ENCODE peak calls at places on chromosomes 5 and 9, in five cellular contexts. One of them, this sample, is unnamed.

GRCh38 chr5:93336330-93337110 is 244.5 kb downstream of the NR2F1-AS1 start:
- DNase-seq in ovary: no peak
- DNase-seq in heart left ventricle: no peak
- DNase-seq in adrenal gland: no peak
- DNase-seq in spleen: no peak
- DNase-seq in this sample: no peak

GRCh38 chr5:35306716-35307365 is 76.6 kb upstream of the PRLR start:
- DNase-seq in spleen: no peak
- DNase-seq in heart left ventricle: no peak
- DNase-seq in adrenal gland: no peak
- DNase-seq in ovary: no peak
- DNase-seq in this sample: no peak

GRCh38 chr5:174612686-174613085 is 111.7 kb upstream of the MSX2 start:
- DNase-seq in adrenal gland: no peak
- DNase-seq in heart left ventricle: no peak
- DNase-seq in spleen: no peak
- DNase-seq in ovary: no peak
- DNase-seq in this sample: peak; percentile 82

GRCh38 chr5:172749881-172750608 is 20.9 kb downstream of the DUSP1 start:
- DNase-seq in ovary: peak; percentile 62
- DNase-seq in spleen: peak; percentile 52
- DNase-seq in heart left ventricle: peak; percentile 75
- DNase-seq in adrenal gland: no peak
- DNase-seq in this sample: no peak

GRCh38 chr5:175519006-175519405 is 40.6 kb downstream of the SFXN1 start:
- DNase-seq in ovary: no peak
- DNase-seq in heart left ventricle: no peak
- DNase-seq in spleen: no peak
- DNase-seq in adrenal gland: no peak
- DNase-seq in this sample: no peak

GRCh38 chr9:90847971-90848370 is 46.4 kb downstream of the SYK start:
- DNase-seq in spleen: no peak
- DNase-seq in ovary: no peak
- DNase-seq in heart left ventricle: no peak
- DNase-seq in adrenal gland: no peak
- DNase-seq in this sample: no peak

GRCh38 chr5:58455495-58455894 is 4.4 kb downstream of the PLK2 start:
- DNase-seq in spleen: no peak
- DNase-seq in heart left ventricle: no peak
- DNase-seq in ovary: no peak
- DNase-seq in adrenal gland: no peak
- DNase-seq in this sample: no peak

GRCh38 chr9:80866576-80867227 is 822.6 kb downstream of the TLE1 start:
- DNase-seq in heart left ventricle: no peak
- DNase-seq in spleen: no peak
- DNase-seq in ovary: no peak
- DNase-seq in adrenal gland: no peak
- DNase-seq in this sample: no peak

GRCh38 chr9:120876842-120877240 is at the start of gene PHF19:
- DNase-seq in ovary: no peak
- DNase-seq in spleen: peak; percentile 86
- DNase-seq in adrenal gland: peak; percentile 47
- DNase-seq in heart left ventricle: peak; percentile 45
- DNase-seq in this sample: no peak

GRCh38 chr9:123434619-123435240 is 78.7 kb downstream of the CRB2 start:
- DNase-seq in adrenal gland: no peak
- DNase-seq in ovary: no peak
- DNase-seq in spleen: peak; percentile 41
- DNase-seq in heart left ventricle: no peak
- DNase-seq in this sample: no peak

GRCh38 chr9:101027246-101027645 is 1.3 kb upstream of the PLPPR1 start:
- DNase-seq in ovary: no peak
- DNase-seq in heart left ventricle: no peak
- DNase-seq in spleen: no peak
- DNase-seq in adrenal gland: no peak
- DNase-seq in this sample: no peak

GRCh38 chr9:93010056-93010455 is 48.4 kb upstream of the SUSD3 start:
- DNase-seq in spleen: no peak
- DNase-seq in adrenal gland: no peak
- DNase-seq in heart left ventricle: no peak
- DNase-seq in ovary: no peak
- DNase-seq in this sample: no peak

GRCh38 chr5:127492854-127493738 is 24.3 kb upstream of the PRRC1 start:
- DNase-seq in heart left ventricle: no peak
- DNase-seq in spleen: no peak
- DNase-seq in adrenal gland: no peak
- DNase-seq in ovary: no peak
- DNase-seq in this sample: no peak

GRCh38 chr9:68426755-68427154 is 70.3 kb downstream of the PGM5 start:
- DNase-seq in adrenal gland: no peak
- DNase-seq in spleen: no peak
- DNase-seq in heart left ventricle: no peak
- DNase-seq in ovary: no peak
- DNase-seq in this sample: no peak

GRCh38 chr5:75460947-75461346 is 50.5 kb downstream of the CERT1 start:
- DNase-seq in spleen: no peak
- DNase-seq in heart left ventricle: no peak
- DNase-seq in adrenal gland: no peak
- DNase-seq in ovary: no peak
- DNase-seq in this sample: no peak

GRCh38 chr5:149731617-149732400 is 1.7 kb downstream of the PPARGC1B start:
- DNase-seq in heart left ventricle: peak; percentile 90
- DNase-seq in spleen: peak; percentile 92
- DNase-seq in ovary: peak; percentile 42
- DNase-seq in adrenal gland: peak; percentile 84
- DNase-seq in this sample: peak; percentile 94

GRCh38 chr9:130174920-130175321 is 2.7 kb downstream of the NCS1 start:
- DNase-seq in ovary: no peak
- DNase-seq in spleen: no peak
- DNase-seq in adrenal gland: no peak
- DNase-seq in heart left ventricle: no peak
- DNase-seq in this sample: no peak

DNA sequence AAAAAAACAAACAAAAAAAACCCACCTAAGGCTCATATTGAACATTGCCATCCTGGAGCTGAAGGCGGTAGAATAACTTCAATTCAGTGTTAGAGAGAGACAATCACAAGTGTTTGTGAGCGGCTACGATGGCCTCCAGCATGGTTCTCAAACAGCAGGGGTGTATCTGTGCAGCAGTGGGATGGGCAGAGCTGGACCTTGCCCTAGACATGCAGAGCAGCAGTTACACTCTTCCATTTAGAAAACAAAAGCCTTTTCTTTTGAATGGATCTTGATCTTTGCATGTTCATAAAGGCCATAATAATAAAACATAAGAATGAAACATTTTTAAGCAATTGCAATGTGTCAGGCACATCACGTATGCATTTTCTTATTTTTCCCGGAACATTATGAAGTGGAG is 50.3 kb downstream of the ARHGAP26 start:
- DNase-seq in ovary: no peak
- DNase-seq in heart left ventricle: no peak
- DNase-seq in adrenal gland: no peak
- DNase-seq in spleen: no peak
- DNase-seq in this sample: peak; percentile 79
- TF ChIP-seq POLR2A in ovary: no peak
- TF ChIP-seq POLR2A in heart left ventricle: no peak
- TF ChIP-seq POLR2A in adrenal gland: no peak
- TF ChIP-seq POLR2A in spleen: no peak
- TF ChIP-seq POLR2A in this sample: peak; percentile 30

GRCh38 chr9:70411930-70412677 is 2.4 kb downstream of the KLF9 start:
- DNase-seq in adrenal gland: peak; percentile 75
- DNase-seq in heart left ventricle: peak; percentile 77
- DNase-seq in ovary: peak; percentile 74
- DNase-seq in spleen: peak; percentile 92
- DNase-seq in this sample: peak; percentile 90
- TF ChIP-seq POLR2A in adrenal gland: peak; percentile 51
- TF ChIP-seq POLR2A in heart left ventricle: peak; percentile 67
- TF ChIP-seq POLR2A in ovary: no peak
- TF ChIP-seq POLR2A in spleen: no peak
- TF ChIP-seq POLR2A in this sample: peak; percentile 81

GRCh38 chr9:77386187-77386586 is 208.9 kb downstream of the VPS13A start:
- DNase-seq in adrenal gland: no peak
- DNase-seq in spleen: no peak
- DNase-seq in heart left ventricle: no peak
- DNase-seq in ovary: no peak
- DNase-seq in this sample: no peak

GRCh38 chr9:77384406-77384805 is 207.1 kb downstream of the VPS13A start:
- DNase-seq in heart left ventricle: no peak
- DNase-seq in spleen: no peak
- DNase-seq in adrenal gland: no peak
- DNase-seq in ovary: no peak
- DNase-seq in this sample: no peak
- TF ChIP-seq POLR2A in heart left ventricle: no peak
- TF ChIP-seq POLR2A in spleen: no peak
- TF ChIP-seq POLR2A in adrenal gland: no peak
- TF ChIP-seq POLR2A in ovary: no peak
- TF ChIP-seq POLR2A in this sample: no peak

GRCh38 chr9:136483589-136484152 is 831 bp upstream of the SEC16A start:
- DNase-seq in adrenal gland: peak; percentile 95
- DNase-seq in heart left ventricle: peak; percentile 94
- DNase-seq in ovary: peak; percentile 96
- DNase-seq in spleen: peak; percentile 99
- DNase-seq in this sample: peak; percentile 87
- TF ChIP-seq POLR2A in adrenal gland: peak; percentile 46
- TF ChIP-seq POLR2A in heart left ventricle: peak; percentile 75
- TF ChIP-seq POLR2A in ovary: peak; percentile 38
- TF ChIP-seq POLR2A in spleen: peak; percentile 12
- TF ChIP-seq POLR2A in this sample: peak; percentile 79

GRCh38 chr5:178203670-178204204 is 596 bp upstream of the HNRNPAB start:
- DNase-seq in adrenal gland: peak; percentile 45
- DNase-seq in spleen: no peak
- DNase-seq in ovary: no peak
- DNase-seq in heart left ventricle: no peak
- DNase-seq in this sample: no peak

GRCh38 chr5:178206166-178207101 is 2.1 kb downstream of the HNRNPAB start:
- DNase-seq in heart left ventricle: no peak
- DNase-seq in adrenal gland: peak; percentile 51
- DNase-seq in ovary: no peak
- DNase-seq in spleen: peak; percentile 60
- DNase-seq in this sample: peak; percentile 49

GRCh38 chr5:178204205-178205009 is at the start of gene HNRNPAB:
- DNase-seq in ovary: peak; percentile 98
- DNase-seq in adrenal gland: peak; percentile 95
- DNase-seq in spleen: peak; percentile 95
- DNase-seq in heart left ventricle: peak; percentile 95
- DNase-seq in this sample: peak; percentile 98

GRCh38 chr5:178205749-178206047 is 1.4 kb downstream of the HNRNPAB start:
- DNase-seq in adrenal gland: no peak
- DNase-seq in spleen: no peak
- DNase-seq in heart left ventricle: no peak
- DNase-seq in ovary: no peak
- DNase-seq in this sample: no peak

DNA sequence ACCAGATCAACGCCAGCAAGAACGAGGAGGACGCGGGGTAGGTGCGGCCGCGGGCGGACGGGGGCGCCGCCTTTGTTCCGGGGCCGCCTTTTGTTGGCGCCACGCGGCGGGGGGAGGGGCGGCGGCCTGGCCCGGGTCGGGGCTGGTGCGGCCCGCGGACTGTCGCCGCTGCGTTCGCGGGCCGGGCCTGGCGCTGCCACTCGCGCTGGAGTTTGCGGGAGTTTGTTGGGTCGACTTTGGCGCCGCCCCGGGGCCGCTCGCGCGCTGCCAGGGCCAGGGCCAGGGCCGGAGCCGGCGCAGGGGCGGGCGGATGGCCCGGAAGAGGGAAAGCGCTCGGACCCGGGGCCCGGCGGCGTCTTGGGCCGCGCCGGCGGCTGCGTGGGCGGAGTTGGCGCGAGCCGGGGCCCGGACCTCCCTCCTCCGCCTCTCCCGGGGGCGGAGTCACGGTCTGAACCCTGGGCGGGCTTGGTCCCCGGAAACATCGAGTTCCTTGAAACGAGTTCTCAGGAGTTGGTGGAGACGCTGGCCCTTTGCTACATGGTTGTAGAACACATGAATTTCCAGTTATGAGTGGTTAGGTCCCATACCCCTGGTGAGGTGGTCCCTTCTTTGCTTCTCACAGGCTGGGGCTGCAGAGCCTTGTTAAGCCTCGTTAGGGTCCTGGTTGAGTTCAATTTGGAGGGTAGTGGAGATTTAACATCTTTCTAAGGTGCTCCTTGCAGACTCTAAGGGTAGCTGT is 846 bp downstream of the HNRNPAB start:
- DNase-seq in adrenal gland: peak; percentile 84
- DNase-seq in spleen: peak; percentile 95
- DNase-seq in heart left ventricle: peak; percentile 86
- DNase-seq in ovary: peak; percentile 81
- DNase-seq in this sample: peak; percentile 92
- TF ChIP-seq POLR2A in adrenal gland: no peak
- TF ChIP-seq POLR2A in spleen: no peak
- TF ChIP-seq POLR2A in heart left ventricle: no peak
- TF ChIP-seq POLR2A in ovary: no peak
- TF ChIP-seq POLR2A in this sample: peak; percentile 80

GRCh38 chr5:98470747-98471146 is 302.7 kb upstream of the RGMB start:
- DNase-seq in heart left ventricle: no peak
- DNase-seq in spleen: no peak
- DNase-seq in ovary: no peak
- DNase-seq in adrenal gland: no peak
- DNase-seq in this sample: no peak
- TF ChIP-seq POLR2A in heart left ventricle: no peak
- TF ChIP-seq POLR2A in spleen: no peak
- TF ChIP-seq POLR2A in ovary: no peak
- TF ChIP-seq POLR2A in adrenal gland: no peak
- TF ChIP-seq POLR2A in this sample: no peak

GRCh38 chr5:42992035-42992570 is 48.0 kb downstream of the ANXA2R start:
- DNase-seq in ovary: peak; percentile 32
- DNase-seq in spleen: peak; percentile 97
- DNase-seq in heart left ventricle: peak; percentile 89
- DNase-seq in adrenal gland: peak; percentile 70
- DNase-seq in this sample: peak; percentile 84
- TF ChIP-seq POLR2A in ovary: peak; percentile 30
- TF ChIP-seq POLR2A in spleen: peak; percentile 73
- TF ChIP-seq POLR2A in heart left ventricle: peak; percentile 53
- TF ChIP-seq POLR2A in adrenal gland: no peak
- TF ChIP-seq POLR2A in this sample: peak; percentile 71

DNA sequence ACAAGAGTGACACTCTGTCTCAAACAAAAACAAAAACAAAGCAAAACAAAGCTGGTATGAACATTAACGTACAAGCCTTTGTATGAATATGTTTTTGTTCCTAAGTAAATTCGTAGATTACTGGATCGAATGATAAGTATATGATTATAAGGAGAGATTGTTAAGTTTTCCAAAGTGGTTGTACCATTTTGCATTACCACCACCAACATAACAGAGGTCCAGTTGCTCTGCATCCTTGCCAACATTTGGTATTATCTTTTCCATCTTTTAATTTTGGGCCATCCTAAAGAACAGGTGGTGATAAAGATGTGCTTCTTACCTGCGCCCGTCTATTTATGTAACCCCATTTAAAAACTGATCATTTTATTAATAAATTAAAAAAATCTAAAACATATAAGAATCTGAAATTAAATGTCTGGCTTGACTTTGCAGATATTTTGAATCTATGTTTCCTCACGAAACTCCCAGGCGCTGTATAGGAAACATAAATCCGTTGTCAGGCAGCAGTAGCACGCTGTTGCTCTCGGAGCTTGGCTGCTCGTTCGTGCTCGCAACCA is 593 bp upstream of the NAA35 start:
- DNase-seq in ovary: no peak
- DNase-seq in spleen: no peak
- DNase-seq in heart left ventricle: no peak
- DNase-seq in adrenal gland: no peak
- DNase-seq in this sample: no peak
- TF ChIP-seq POLR2A in ovary: peak; percentile 48
- TF ChIP-seq POLR2A in spleen: no peak
- TF ChIP-seq POLR2A in heart left ventricle: no peak
- TF ChIP-seq POLR2A in adrenal gland: peak; percentile 51
- TF ChIP-seq POLR2A in this sample: peak; percentile 71